ENCODE peak calls at places on chromosomes 4 and X, in eight cellular contexts. P, D, J, F, I, S, N and A are unnamed samples.

GRCh38 chrX:154025230-154025629 is 5.5 kb upstream of the IRAK1 start:
- DNase-seq in P (peak; percentile 50), D (no peak), J (no peak), F (no peak), I (no peak), S (no peak), N (peak; percentile 54), A (no peak)

GRCh38 chr4:16443504-16444088 is 217.3 kb upstream of the TAPT1 start:
- DNase-seq in P (peak; percentile 46), D (no peak), J (no peak), F (peak; percentile 19), I (peak; percentile 27), S (peak; percentile 48), N (peak; percentile 12), A (no peak)

GRCh38 chr4:22003878-22004277 is 55.3 kb upstream of the KCNIP4 start:
- DNase-seq in P (peak; percentile 40), D (no peak), J (no peak), F (no peak), I (no peak), S (no peak), N (no peak), A (no peak)

GRCh38 chrX:154135458-154136229 is 8.4 kb upstream of the OPN1LW start:
- DNase-seq in P (no peak), D (no peak), J (no peak), F (no peak), I (no peak), S (no peak), N (peak; percentile 8), A (no peak)

GRCh38 chr4:151199496-151200190 is 77.3 kb upstream of the PRSS48 start:
- DNase-seq in P (no peak), D (no peak), J (no peak), F (no peak), I (no peak), S (peak; percentile 50), N (no peak), A (no peak)

GRCh38 chrX:147550217-147550616 is 361.5 kb upstream of the FMR1 start:
- DNase-seq in P (peak; percentile 58), D (no peak), J (no peak), F (no peak), I (no peak), S (no peak), N (no peak), A (no peak)

GRCh38 chr4:173076903-173077629 is 91.5 kb upstream of the GALNT7 start:
- DNase-seq in P (no peak), D (no peak), J (no peak), F (no peak), I (no peak), S (no peak), N (peak; percentile 63), A (no peak)

GRCh38 chr4:113643505-113643904 is 118.0 kb downstream of the CAMK2D start:
- DNase-seq in P (no peak), D (no peak), J (no peak), F (no peak), I (no peak), S (no peak), N (no peak), A (no peak)

GRCh38 chrX:11423949-11424348 is 130.7 kb downstream of the AMELX start:
- DNase-seq in P (no peak), D (no peak), J (no peak), F (no peak), I (no peak), S (no peak), N (no peak), A (no peak)

GRCh38 chrX:53280316-53280702 is 1.1 kb downstream of the IQSEC2 start:
- DNase-seq in P (no peak), D (no peak), J (no peak), F (no peak), I (no peak), S (no peak), N (no peak), A (no peak)

GRCh38 chrX:107467271-107467670 is 17.8 kb downstream of the FRMPD3 start:
- DNase-seq in P (no peak), D (no peak), J (no peak), F (no peak), I (no peak), S (no peak), N (no peak), A (no peak)

GRCh38 chrX:70402721-70403120 is 20.4 kb upstream of the GDPD2 start:
- DNase-seq in P (no peak), D (no peak), J (no peak), F (no peak), I (no peak), S (no peak), N (peak; percentile 41), A (no peak)

GRCh38 chr4:62517721-62518120 is 1317.6 kb downstream of the ADGRL3 start:
- DNase-seq in P (no peak), D (no peak), J (no peak), F (no peak), I (no peak), S (no peak), N (peak; percentile 29), A (no peak)

GRCh38 chr4:87865288-87865687 is 32.5 kb downstream of the MEPE start:
- DNase-seq in P (no peak), D (no peak), J (no peak), F (no peak), I (no peak), S (no peak), N (no peak), A (no peak)

GRCh38 chr4:107044170-107044569 is 8.1 kb upstream of the DKK2 start:
- DNase-seq in P (no peak), D (no peak), J (no peak), F (no peak), I (no peak), S (no peak), N (no peak), A (no peak)
- TF ChIP-seq CTCF in P (peak; percentile 17), D (no peak), J (no peak), F (peak; percentile 16), I (no peak), S (peak; percentile 48), N (peak; percentile 32), A (peak; percentile 22)

GRCh38 chrX:139203681-139204575 is 326.6 kb upstream of the F9 start:
- DNase-seq in P (peak; percentile 44), D (peak; percentile 36), J (peak; percentile 41), F (no peak), I (no peak), S (peak; percentile 27), N (peak; percentile 9), A (no peak)
- TF ChIP-seq CTCF in P (no peak), D (no peak), J (peak; percentile 39), F (no peak), I (no peak), S (peak; percentile 10), N (no peak), A (no peak)

GRCh38 chr4:186554890-186555827 is at the start of gene MTNR1A:
- DNase-seq in P (peak; percentile 63), D (no peak), J (peak; percentile 51), F (no peak), I (peak; percentile 19), S (no peak), N (no peak), A (no peak)
- TF ChIP-seq CTCF in P (no peak), D (no peak), J (peak; percentile 67), F (peak; percentile 12), I (peak; percentile 39), S (no peak), N (peak; percentile 29), A (no peak)

GRCh38 chr4:99710681-99711345 is 53.2 kb upstream of the C4orf54 start:
- DNase-seq in P (no peak), D (no peak), J (no peak), F (no peak), I (no peak), S (no peak), N (peak; percentile 95), A (no peak)
- TF ChIP-seq CTCF in P (no peak), D (no peak), J (no peak), F (no peak), I (no peak), S (no peak), N (no peak), A (no peak)